ENCODE peak calls at places on chromosomes 4 and X, in five cellular contexts. T is astrocyte of the spinal cord; J is esophagus squamous epithelium; I is CD8-positive, alpha-beta memory T cell; H is epithelial cell of esophagus. U is an unnamed sample.

GRCh38 chr4:74123065-74123728 is 24.2 kb upstream of the CXCL2 start:
- DNase-seq in T (peak; percentile 58), J (no peak), I (no peak), H (peak; percentile 53), U (no peak)

GRCh38 chrX:108071578-108071977 is 19.8 kb downstream of the PSMD10 start:
- DNase-seq in T (no peak), J (no peak), I (no peak), H (peak; percentile 34), U (no peak)

GRCh38 chrX:109270580-109271484 is 211.1 kb downstream of the GUCY2F start:
- DNase-seq in T (peak; percentile 60), J (peak; percentile 0), I (no peak), H (peak; percentile 94), U (no peak)

GRCh38 chrX:38293741-38294140 is 33.6 kb downstream of the RPGR start:
- DNase-seq in T (no peak), J (no peak), I (no peak), H (no peak), U (no peak)

GRCh38 chrX:44071847-44072545 is 98.8 kb upstream of the NDP start:
- DNase-seq in T (peak; percentile 29), J (no peak), I (no peak), H (peak; percentile 67), U (no peak)

GRCh38 chr4:111230265-111230664 is 607.4 kb upstream of the PITX2 start:
- DNase-seq in T (peak; percentile 38), J (no peak), I (no peak), H (no peak), U (no peak)

GRCh38 chr4:186192068-186192751 is 843 bp downstream of the CYP4V2 start:
- DNase-seq in T (peak; percentile 59), J (no peak), I (no peak), H (peak; percentile 30), U (no peak)

GRCh38 chr4:48116582-48116981 is 17.5 kb downstream of the TXK start:
- DNase-seq in T (no peak), J (no peak), I (no peak), H (no peak), U (no peak)

GRCh38 chr4:98601719-98602118 is 56.7 kb downstream of the TSPAN5 start:
- DNase-seq in T (no peak), J (no peak), I (no peak), H (peak; percentile 88), U (no peak)

GRCh38 chr4:121785479-121785878 is 15.6 kb upstream of the EXOSC9 start:
- DNase-seq in T (peak; percentile 45), J (no peak), I (no peak), H (no peak), U (no peak)

GRCh38 chrX:102840871-102841705 is 96.0 kb upstream of the RAB40AL start:
- DNase-seq in T (peak; percentile 6), J (no peak), I (no peak), H (peak; percentile 39), U (no peak)

GRCh38 chrX:150577174-150577573 is 8.8 kb downstream of the MTM1 start:
- DNase-seq in T (no peak), J (no peak), I (no peak), H (peak; percentile 4), U (no peak)

GRCh38 chr4:128468485-128468989 is 180.9 kb upstream of the PGRMC2 start:
- DNase-seq in T (peak; percentile 96), J (no peak), I (no peak), H (peak; percentile 53), U (no peak)

DNA sequence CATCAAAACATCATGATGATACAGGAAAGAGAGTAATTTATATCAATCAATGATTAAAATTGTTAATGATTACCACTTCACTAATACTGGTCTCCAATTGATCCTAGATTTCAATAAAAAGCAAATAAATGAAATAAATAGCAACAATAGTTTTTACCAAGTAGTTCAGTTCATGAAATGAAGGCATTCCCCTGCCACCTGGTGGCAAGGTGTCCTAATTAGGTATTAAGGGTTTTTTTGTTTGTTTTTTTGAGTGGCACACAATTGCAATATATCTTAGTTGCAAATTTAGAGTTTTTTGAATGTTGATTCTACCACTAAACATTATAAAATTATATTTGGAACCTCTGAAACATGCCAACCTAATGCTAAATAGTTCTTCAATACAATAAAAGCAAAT is 157.4 kb upstream of the PDE5A start:
- DNase-seq in T (peak; percentile 33), J (no peak), I (no peak), H (peak; percentile 60), U (no peak)
- H3K4me3 ChIP-seq in T (no peak overlapping the region), J (no peak overlapping the region), I (no peak overlapping the region), H (no peak overlapping the region), U (no peak overlapping the region)

DNA sequence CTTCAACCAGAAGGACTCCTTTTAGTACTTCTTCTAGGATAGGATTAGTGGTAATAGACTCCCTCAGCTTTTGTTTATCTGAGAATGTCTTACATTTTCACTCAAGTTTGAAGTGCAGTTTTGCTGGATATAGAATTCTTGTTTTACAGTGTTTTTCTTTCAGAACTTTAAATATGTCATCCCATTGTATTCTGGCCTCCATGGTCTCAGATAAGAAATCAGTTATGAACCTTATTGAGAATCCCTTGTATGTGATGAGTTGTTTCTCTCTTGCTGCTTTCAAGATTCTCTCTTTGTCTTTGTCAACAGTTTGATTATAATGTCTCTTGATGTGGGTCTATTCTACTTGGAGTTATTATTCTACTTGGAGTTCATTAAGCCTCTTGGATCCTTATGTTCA is 116.1 kb upstream of the CITED1 start:
- DNase-seq in T (no peak), J (no peak), I (no peak), H (no peak), U (no peak)
- H3K4me3 ChIP-seq in T (no peak overlapping the region), J (no peak overlapping the region), I (no peak overlapping the region), H (no peak overlapping the region), U (no peak overlapping the region)

DNA sequence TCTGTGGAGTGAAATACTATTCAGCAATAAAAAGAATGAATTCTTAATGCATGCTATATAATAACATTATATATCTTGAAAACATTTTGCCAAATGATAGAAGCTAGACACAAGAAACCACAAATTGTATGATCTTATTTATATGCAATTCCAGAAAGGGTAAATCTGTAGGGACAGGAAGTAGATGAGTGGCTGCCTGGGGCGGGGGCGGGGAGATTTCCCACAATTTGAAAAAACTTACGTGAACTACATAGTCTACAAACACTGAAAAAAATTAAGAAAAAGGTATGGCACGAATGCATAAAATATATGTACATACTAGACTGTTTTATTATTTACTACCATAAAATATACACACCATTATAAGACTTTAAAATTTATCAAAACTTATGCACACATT is 81.6 kb downstream of the WWC2 start:
- DNase-seq in T (no peak), J (no peak), I (no peak), H (no peak), U (no peak)
- H3K4me3 ChIP-seq in T (no peak overlapping the region), J (no peak overlapping the region), I (no peak overlapping the region), H (no peak overlapping the region), U (no peak overlapping the region)

DNA sequence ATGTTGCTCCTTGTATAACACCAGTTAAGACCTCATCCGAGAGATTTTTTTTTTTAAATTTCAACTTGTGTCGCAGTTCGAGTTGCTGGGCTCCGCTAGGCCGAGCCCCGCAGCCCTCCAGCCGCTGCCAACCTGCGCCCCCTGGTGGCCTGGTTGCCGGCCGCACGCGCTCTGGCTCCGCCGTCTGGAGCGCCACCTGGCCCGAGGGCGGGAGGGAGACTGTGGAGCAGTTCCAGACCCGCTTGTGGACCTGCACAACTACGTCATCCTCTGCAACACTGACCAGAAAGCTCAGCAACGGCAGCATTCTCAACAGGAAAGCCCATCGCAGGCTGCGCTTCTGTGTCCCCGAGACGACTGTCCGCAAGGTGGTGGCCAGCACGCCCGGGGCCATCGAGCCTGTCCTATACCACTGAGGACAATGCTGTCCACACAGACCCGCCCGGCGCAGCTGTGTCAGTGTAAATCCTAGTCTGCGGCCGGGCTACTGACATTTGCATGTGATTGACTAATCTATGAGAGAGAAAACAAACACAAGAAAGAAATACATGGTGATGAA is 39.1 kb downstream of the ARL9 start:
- DNase-seq in T (peak; percentile 84), J (peak; percentile 6), I (peak; percentile 75), H (peak; percentile 77), U (peak; percentile 69)
- H3K4me3 ChIP-seq in T (peak overlapping the region; percentile 33), J (peak overlapping the region; percentile 60), I (peak overlapping the region; percentile 21), H (peak overlapping the region; percentile 42), U (peak overlapping the region; percentile 38)

GRCh38 chrX:24475480-24475879 is 10.4 kb downstream of the PDK3 start:
- DNase-seq in T (no peak), J (no peak), I (no peak), H (no peak), U (no peak)

GRCh38 chrX:24478516-24478915 is 13.4 kb downstream of the PDK3 start:
- DNase-seq in T (no peak), J (no peak), I (no peak), H (no peak), U (no peak)

GRCh38 chrX:24483596-24483995 is 18.5 kb downstream of the PDK3 start:
- DNase-seq in T (no peak), J (no peak), I (no peak), H (no peak), U (no peak)

GRCh38 chrX:24482823-24483410 is 17.8 kb downstream of the PDK3 start:
- DNase-seq in T (no peak), J (no peak), I (no peak), H (no peak), U (no peak)

DNA sequence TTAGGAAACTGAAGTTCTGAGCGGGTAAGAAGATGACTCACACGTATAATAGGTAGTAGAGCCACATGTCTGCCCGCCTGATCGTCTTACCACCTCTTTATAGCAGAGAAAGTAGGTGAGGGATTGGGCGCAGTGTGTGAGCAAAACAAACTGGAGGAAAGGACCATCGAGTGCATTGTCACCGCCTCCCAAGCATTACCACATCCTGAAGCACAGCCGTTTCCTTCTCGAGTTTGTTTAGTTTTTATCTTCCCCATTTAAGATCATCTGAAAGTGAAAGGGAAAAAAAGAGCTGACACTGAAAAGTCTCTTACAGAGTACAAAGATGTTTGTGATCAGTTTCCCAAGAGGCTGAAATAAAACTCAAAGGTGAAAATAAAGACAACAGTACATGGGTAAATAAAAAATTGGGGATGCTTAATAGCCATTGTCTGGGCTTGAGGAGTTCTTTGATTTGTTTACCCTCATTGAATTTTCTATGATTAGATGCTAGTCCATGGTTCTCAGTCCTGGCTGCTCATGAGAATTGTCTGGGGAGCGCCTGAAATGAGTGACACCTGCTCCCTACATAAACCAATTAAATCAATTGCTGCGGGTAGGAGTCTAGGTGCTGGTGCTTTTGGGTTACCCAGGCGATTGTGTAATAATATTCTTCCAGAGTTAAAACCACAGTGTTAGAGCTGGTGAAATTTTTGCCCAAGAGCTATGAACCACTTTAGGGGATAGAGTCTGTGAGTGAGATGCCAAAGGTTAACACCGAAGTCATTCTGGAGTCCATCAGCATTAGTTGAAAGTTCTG is 15.0 kb downstream of the PDK3 start:
- DNase-seq in T (no peak), J (no peak), I (peak; percentile 70), H (peak; percentile 24), U (peak; percentile 72)
- H3K4me3 ChIP-seq in T (no peak overlapping the region), J (peak overlapping the region; percentile 34), I (peak overlapping the region; percentile 53), H (no peak overlapping the region), U (peak overlapping the region; percentile 30)